ENCODE peak calls at places on chromosomes 13 and 19, in nine cellular contexts. One of them, this sample, is unnamed.

GRCh38 chr19:13033819-13034611 is 38.7 kb downstream of the NFIX start:
- DNase-seq in foreskin fibroblast: peak; percentile 69
- DNase-seq in stomach: peak; percentile 77
- DNase-seq in GM12865: peak; percentile 56
- DNase-seq in A549: peak; percentile 42
- DNase-seq in colonic mucosa: peak; percentile 89
- DNase-seq in tibial artery: peak; percentile 75
- DNase-seq in fibroblast of lung: peak; percentile 59
- DNase-seq in astrocyte of the spinal cord: peak; percentile 56
- DNase-seq in this sample: no peak

GRCh38 chr19:11047856-11048255 is 41.4 kb upstream of the LDLR start:
- DNase-seq in foreskin fibroblast: no peak
- DNase-seq in stomach: no peak
- DNase-seq in GM12865: no peak
- DNase-seq in A549: no peak
- DNase-seq in colonic mucosa: no peak
- DNase-seq in tibial artery: no peak
- DNase-seq in fibroblast of lung: no peak
- DNase-seq in astrocyte of the spinal cord: no peak
- DNase-seq in this sample: no peak

GRCh38 chr13:84867246-84867645 is 932.0 kb downstream of the SLITRK6 start:
- DNase-seq in foreskin fibroblast: no peak
- DNase-seq in stomach: no peak
- DNase-seq in GM12865: no peak
- DNase-seq in A549: peak; percentile 6
- DNase-seq in colonic mucosa: no peak
- DNase-seq in tibial artery: no peak
- DNase-seq in fibroblast of lung: no peak
- DNase-seq in astrocyte of the spinal cord: no peak
- DNase-seq in this sample: no peak

GRCh38 chr19:50496189-50497029 is 14.6 kb downstream of the JOSD2 start:
- DNase-seq in foreskin fibroblast: no peak
- DNase-seq in stomach: no peak
- DNase-seq in GM12865: no peak
- DNase-seq in A549: peak; percentile 67
- DNase-seq in colonic mucosa: no peak
- DNase-seq in tibial artery: no peak
- DNase-seq in fibroblast of lung: no peak
- DNase-seq in astrocyte of the spinal cord: no peak
- DNase-seq in this sample: no peak

GRCh38 chr19:30085394-30085793 is 143.4 kb downstream of the URI1 start:
- DNase-seq in foreskin fibroblast: no peak
- DNase-seq in stomach: no peak
- DNase-seq in GM12865: no peak
- DNase-seq in A549: peak; percentile 25
- DNase-seq in colonic mucosa: no peak
- DNase-seq in tibial artery: no peak
- DNase-seq in fibroblast of lung: no peak
- DNase-seq in astrocyte of the spinal cord: no peak
- DNase-seq in this sample: no peak

GRCh38 chr19:38351865-38352395 is 16.3 kb downstream of the CATSPERG start:
- DNase-seq in foreskin fibroblast: no peak
- DNase-seq in stomach: no peak
- DNase-seq in GM12865: no peak
- DNase-seq in A549: no peak
- DNase-seq in colonic mucosa: no peak
- DNase-seq in tibial artery: no peak
- DNase-seq in fibroblast of lung: no peak
- DNase-seq in astrocyte of the spinal cord: no peak
- DNase-seq in this sample: no peak

GRCh38 chr13:68888832-68889231 is 1218.8 kb upstream of the ATXN8OS start:
- DNase-seq in foreskin fibroblast: no peak
- DNase-seq in stomach: no peak
- DNase-seq in GM12865: no peak
- DNase-seq in A549: no peak
- DNase-seq in colonic mucosa: no peak
- DNase-seq in tibial artery: no peak
- DNase-seq in fibroblast of lung: no peak
- DNase-seq in astrocyte of the spinal cord: no peak
- DNase-seq in this sample: no peak

GRCh38 chr13:46315491-46316075 is 71.5 kb downstream of the RUBCNL start:
- DNase-seq in foreskin fibroblast: no peak
- DNase-seq in stomach: no peak
- DNase-seq in GM12865: no peak
- DNase-seq in A549: no peak
- DNase-seq in colonic mucosa: no peak
- DNase-seq in tibial artery: no peak
- DNase-seq in fibroblast of lung: no peak
- DNase-seq in astrocyte of the spinal cord: no peak
- DNase-seq in this sample: no peak

GRCh38 chr13:62512194-62513141 is 1096.8 kb upstream of the PCDH20 start:
- DNase-seq in foreskin fibroblast: peak; percentile 49
- DNase-seq in stomach: peak; percentile 42
- DNase-seq in GM12865: peak; percentile 80
- DNase-seq in A549: peak; percentile 55
- DNase-seq in colonic mucosa: peak; percentile 18
- DNase-seq in tibial artery: no peak
- DNase-seq in fibroblast of lung: peak; percentile 36
- DNase-seq in astrocyte of the spinal cord: peak; percentile 32
- DNase-seq in this sample: no peak

GRCh38 chr13:52646967-52647366 is 4.7 kb downstream of the HNRNPA1L2 start:
- DNase-seq in foreskin fibroblast: no peak
- DNase-seq in stomach: no peak
- DNase-seq in GM12865: no peak
- DNase-seq in A549: no peak
- DNase-seq in colonic mucosa: no peak
- DNase-seq in tibial artery: no peak
- DNase-seq in fibroblast of lung: no peak
- DNase-seq in astrocyte of the spinal cord: no peak
- DNase-seq in this sample: no peak

GRCh38 chr13:32823597-32823996 is 192.6 kb upstream of the KL start:
- DNase-seq in foreskin fibroblast: no peak
- DNase-seq in stomach: no peak
- DNase-seq in GM12865: no peak
- DNase-seq in A549: no peak
- DNase-seq in colonic mucosa: no peak
- DNase-seq in tibial artery: no peak
- DNase-seq in fibroblast of lung: no peak
- DNase-seq in astrocyte of the spinal cord: no peak
- DNase-seq in this sample: no peak

GRCh38 chr13:67230774-67231480 is 791 bp upstream of the PCDH9 start:
- DNase-seq in foreskin fibroblast: peak; percentile 80
- DNase-seq in stomach: peak; percentile 67
- DNase-seq in GM12865: peak; percentile 36
- DNase-seq in A549: peak; percentile 71
- DNase-seq in colonic mucosa: peak; percentile 41
- DNase-seq in tibial artery: peak; percentile 38
- DNase-seq in fibroblast of lung: peak; percentile 75
- DNase-seq in astrocyte of the spinal cord: peak; percentile 78
- DNase-seq in this sample: peak; percentile 2

GRCh38 chr19:39296906-39297305 is 699 bp downstream of the IFNL1 start:
- DNase-seq in foreskin fibroblast: no peak
- DNase-seq in stomach: no peak
- DNase-seq in GM12865: no peak
- DNase-seq in A549: no peak
- DNase-seq in colonic mucosa: no peak
- DNase-seq in tibial artery: no peak
- DNase-seq in fibroblast of lung: no peak
- DNase-seq in astrocyte of the spinal cord: no peak
- DNase-seq in this sample: no peak

GRCh38 chr13:112725346-112726017 is 35.6 kb downstream of the ATP11A start:
- DNase-seq in foreskin fibroblast: no peak
- DNase-seq in stomach: no peak
- DNase-seq in GM12865: peak; percentile 20
- DNase-seq in A549: peak; percentile 29
- DNase-seq in colonic mucosa: no peak
- DNase-seq in tibial artery: peak; percentile 8
- DNase-seq in fibroblast of lung: no peak
- DNase-seq in astrocyte of the spinal cord: no peak
- DNase-seq in this sample: no peak

GRCh38 chr19:8363803-8364771 is at the start of gene ANGPTL4:
- DNase-seq in foreskin fibroblast: peak; percentile 92
- DNase-seq in stomach: peak; percentile 82
- DNase-seq in GM12865: no peak
- DNase-seq in A549: peak; percentile 87
- DNase-seq in colonic mucosa: peak; percentile 81
- DNase-seq in tibial artery: peak; percentile 74
- DNase-seq in fibroblast of lung: peak; percentile 71
- DNase-seq in astrocyte of the spinal cord: peak; percentile 74
- DNase-seq in this sample: no peak
- H3K4me3 ChIP-seq in foreskin fibroblast: peak within 1 kb of the TSS; percentile 67
- H3K4me3 ChIP-seq in stomach: peak within 1 kb of the TSS; percentile 63
- H3K4me3 ChIP-seq in GM12865: no peak within 1 kb of the TSS
- H3K4me3 ChIP-seq in A549: peak within 1 kb of the TSS; percentile 91
- H3K4me3 ChIP-seq in colonic mucosa: peak within 1 kb of the TSS; percentile 50
- H3K4me3 ChIP-seq in tibial artery: peak within 1 kb of the TSS; percentile 56
- H3K4me3 ChIP-seq in fibroblast of lung: peak within 1 kb of the TSS; percentile 57
- H3K4me3 ChIP-seq in astrocyte of the spinal cord: peak within 1 kb of the TSS; percentile 53
- H3K4me3 ChIP-seq in this sample: peak within 1 kb of the TSS; percentile 58

GRCh38 chr19:7905298-7905697 is 1.6 kb downstream of the MAP2K7 start:
- DNase-seq in foreskin fibroblast: no peak
- DNase-seq in stomach: no peak
- DNase-seq in GM12865: peak; percentile 7
- DNase-seq in A549: no peak
- DNase-seq in colonic mucosa: no peak
- DNase-seq in tibial artery: no peak
- DNase-seq in fibroblast of lung: no peak
- DNase-seq in astrocyte of the spinal cord: no peak
- DNase-seq in this sample: no peak

GRCh38 chr19:7902796-7903243 is 857 bp upstream of the MAP2K7 start:
- DNase-seq in foreskin fibroblast: peak; percentile 39
- DNase-seq in stomach: no peak
- DNase-seq in GM12865: no peak
- DNase-seq in A549: no peak
- DNase-seq in colonic mucosa: peak; percentile 50
- DNase-seq in tibial artery: no peak
- DNase-seq in fibroblast of lung: no peak
- DNase-seq in astrocyte of the spinal cord: no peak
- DNase-seq in this sample: no peak

GRCh38 chr19:7901337-7901736 is 2.3 kb upstream of the MAP2K7 start:
- DNase-seq in foreskin fibroblast: no peak
- DNase-seq in stomach: no peak
- DNase-seq in GM12865: no peak
- DNase-seq in A549: no peak
- DNase-seq in colonic mucosa: no peak
- DNase-seq in tibial artery: no peak
- DNase-seq in fibroblast of lung: no peak
- DNase-seq in astrocyte of the spinal cord: no peak
- DNase-seq in this sample: no peak

GRCh38 chr19:7904074-7905020 is 670 bp downstream of the MAP2K7 start:
- DNase-seq in foreskin fibroblast: no peak
- DNase-seq in stomach: no peak
- DNase-seq in GM12865: peak; percentile 71
- DNase-seq in A549: no peak
- DNase-seq in colonic mucosa: peak; percentile 62
- DNase-seq in tibial artery: peak; percentile 42
- DNase-seq in fibroblast of lung: no peak
- DNase-seq in astrocyte of the spinal cord: peak; percentile 15
- DNase-seq in this sample: no peak

DNA sequence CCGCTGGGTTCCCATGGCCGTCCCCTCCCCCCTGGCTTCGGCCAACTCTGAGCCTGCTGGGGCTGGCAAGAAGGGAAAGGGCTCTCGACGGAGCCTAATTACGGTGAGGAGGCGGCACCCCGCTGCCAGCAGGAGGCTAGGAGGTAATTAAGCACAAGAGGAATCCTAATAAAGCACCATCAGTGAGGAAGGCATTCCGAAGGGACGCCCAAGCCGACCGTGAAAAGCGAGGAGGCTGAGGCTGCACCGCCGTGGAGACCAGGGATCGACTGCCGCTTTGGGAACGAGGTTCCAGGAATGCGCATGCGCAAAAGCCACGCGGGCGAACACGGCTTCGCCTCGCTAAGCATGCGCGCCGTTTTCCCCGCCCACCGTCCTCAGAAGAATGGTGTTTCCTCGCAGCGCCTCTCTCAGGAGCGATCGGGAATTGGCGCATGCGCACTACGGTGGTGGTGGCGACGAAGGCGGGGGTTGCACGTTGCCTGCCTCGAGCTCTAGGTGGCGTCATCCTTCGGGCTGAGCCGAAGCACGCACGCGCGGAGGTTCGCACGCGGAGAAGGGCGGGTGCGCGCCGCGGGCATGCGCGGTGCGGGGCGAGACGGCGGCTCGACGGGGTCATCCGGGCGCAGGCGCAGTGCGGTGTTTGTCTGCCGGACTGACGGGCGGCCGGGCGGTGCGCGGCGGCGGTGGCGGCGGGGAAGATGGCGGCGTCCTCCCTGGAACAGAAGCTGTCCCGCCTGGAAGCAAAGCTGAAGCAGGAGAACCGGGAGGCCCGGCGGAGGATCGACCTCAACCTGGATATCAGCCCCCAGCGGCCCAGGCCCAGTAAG is at the start of gene MAP2K7:
- DNase-seq in foreskin fibroblast: peak; percentile 100
- DNase-seq in stomach: peak; percentile 100
- DNase-seq in GM12865: peak; percentile 100
- DNase-seq in A549: peak; percentile 98
- DNase-seq in colonic mucosa: peak; percentile 100
- DNase-seq in tibial artery: peak; percentile 99
- DNase-seq in fibroblast of lung: peak; percentile 99
- DNase-seq in astrocyte of the spinal cord: peak; percentile 99
- DNase-seq in this sample: peak; percentile 88
- TF ChIP-seq CTCF in foreskin fibroblast: peak; percentile 47
- TF ChIP-seq CTCF in stomach: peak; percentile 28
- TF ChIP-seq CTCF in GM12865: peak; percentile 59
- TF ChIP-seq CTCF in A549: peak; percentile 58
- TF ChIP-seq CTCF in colonic mucosa: peak; percentile 37
- TF ChIP-seq CTCF in tibial artery: peak; percentile 38
- TF ChIP-seq CTCF in fibroblast of lung: peak; percentile 59
- TF ChIP-seq CTCF in astrocyte of the spinal cord: peak; percentile 60
- TF ChIP-seq CTCF in this sample: peak; percentile 72

DNA sequence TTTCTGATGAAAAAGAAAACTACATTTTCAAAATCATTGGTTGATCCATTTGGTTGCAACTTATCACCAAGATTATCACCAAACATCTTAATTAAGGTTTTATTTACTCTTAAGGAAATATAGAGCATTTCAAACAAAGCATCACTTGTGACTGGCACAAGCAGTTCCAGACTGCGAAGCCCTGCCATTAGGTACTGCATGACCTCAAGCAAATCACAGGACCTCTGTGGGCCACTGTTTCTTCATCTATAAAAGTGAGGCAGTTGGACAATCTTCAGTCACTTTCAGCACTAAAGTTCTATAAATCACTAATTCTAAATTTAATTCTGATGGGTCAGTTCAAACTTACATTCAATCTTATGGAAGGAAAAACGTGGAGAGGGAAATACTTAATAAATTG is 2.0 kb downstream of the ELF1 start:
- DNase-seq in foreskin fibroblast: no peak
- DNase-seq in stomach: peak; percentile 41
- DNase-seq in GM12865: peak; percentile 73
- DNase-seq in A549: peak; percentile 41
- DNase-seq in colonic mucosa: no peak
- DNase-seq in tibial artery: peak; percentile 34
- DNase-seq in fibroblast of lung: no peak
- DNase-seq in astrocyte of the spinal cord: no peak
- DNase-seq in this sample: no peak
- H3K4me3 ChIP-seq in foreskin fibroblast: no peak overlapping the region
- H3K4me3 ChIP-seq in stomach: no peak overlapping the region
- H3K4me3 ChIP-seq in GM12865: peak overlapping the region; percentile 96
- H3K4me3 ChIP-seq in A549: peak overlapping the region; percentile 54
- H3K4me3 ChIP-seq in colonic mucosa: peak overlapping the region; percentile 33
- H3K4me3 ChIP-seq in tibial artery: peak overlapping the region; percentile 15
- H3K4me3 ChIP-seq in fibroblast of lung: no peak overlapping the region
- H3K4me3 ChIP-seq in astrocyte of the spinal cord: no peak overlapping the region
- H3K4me3 ChIP-seq in this sample: no peak overlapping the region

GRCh38 chr13:42048625-42049453 is at the start of gene DGKH:
- DNase-seq in foreskin fibroblast: peak; percentile 89
- DNase-seq in stomach: peak; percentile 85
- DNase-seq in GM12865: peak; percentile 63
- DNase-seq in A549: peak; percentile 70
- DNase-seq in colonic mucosa: peak; percentile 92
- DNase-seq in tibial artery: peak; percentile 78
- DNase-seq in fibroblast of lung: peak; percentile 78
- DNase-seq in astrocyte of the spinal cord: peak; percentile 85
- DNase-seq in this sample: no peak
- TF ChIP-seq CTCF in foreskin fibroblast: no peak
- TF ChIP-seq CTCF in stomach: no peak
- TF ChIP-seq CTCF in GM12865: no peak
- TF ChIP-seq CTCF in A549: peak; percentile 15
- TF ChIP-seq CTCF in colonic mucosa: no peak
- TF ChIP-seq CTCF in tibial artery: peak; percentile 23
- TF ChIP-seq CTCF in fibroblast of lung: no peak
- TF ChIP-seq CTCF in astrocyte of the spinal cord: no peak
- TF ChIP-seq CTCF in this sample: peak; percentile 6

This sample was measured in AG04449.